ENCODE peak calls at places on chromosomes 4 and X, in nine cellular contexts. Q is breast epithelium, Z is IMR-90, K is ovary, L is heart left ventricle, P is sigmoid colon, O is body of pancreas, I is stomach, V is adrenal gland. X is an unnamed sample.

GRCh38 chr4:158043971-158044618 is 128.7 kb downstream of the GASK1B start:
- DNase-seq in Q (no peak), Z (no peak), I (no peak), L (no peak), O (no peak), V (no peak), K (no peak), P (peak), X (peak)

GRCh38 chrX:18828832-18829404 is 121.5 kb downstream of the PPEF1 start:
- DNase-seq in Z (no peak), P (no peak), I (no peak), O (no peak), Q (no peak), K (no peak), V (no peak), L (no peak), X (no peak)

GRCh38 chrX:18996536-18996935 is 12.6 kb upstream of the PHKA2 start:
- DNase-seq in O (no peak), P (no peak), Q (no peak), L (no peak), K (no peak), Z (no peak), I (no peak), V (no peak), X (no peak)

GRCh38 chr4:6470502-6471302 is 1.7 kb downstream of the PPP2R2C start:
- DNase-seq in Z (peak), Q (peak), P (peak), I (peak), O (peak), K (peak), V (peak), L (peak), X (peak)

GRCh38 chrX:31268359-31268758 is 196.5 kb upstream of the FTHL17 start:
- DNase-seq in Z (peak), Q (no peak), P (no peak), O (no peak), L (no peak), I (no peak), V (no peak), K (no peak), X (no peak)

GRCh38 chrX:64204701-64205440 is 637 bp downstream of the AMER1 start:
- DNase-seq in K (peak), O (peak), V (peak), P (peak), I (peak), Z (peak), L (peak), Q (no peak), X (peak)

GRCh38 chrX:116897526-116897925 is 434.8 kb upstream of the CT83 start:
- DNase-seq in P (no peak), L (no peak), Q (no peak), I (no peak), O (no peak), Z (no peak), K (no peak), V (no peak), X (no peak)

GRCh38 chrX:105460366-105460765 is 239.9 kb upstream of the TEX13A start:
- DNase-seq in P (no peak), O (no peak), I (no peak), L (no peak), Q (no peak), V (no peak), Z (no peak), K (no peak), X (no peak)

GRCh38 chr4:183142566-183143545 is 43.8 kb downstream of the WWC2 start:
- DNase-seq in V (peak), K (no peak), L (peak), O (peak), I (peak), Z (peak), Q (peak), P (peak), X (no peak)

GRCh38 chr4:176584031-176584430 is 208.7 kb downstream of the VEGFC start:
- DNase-seq in P (no peak), V (no peak), Q (no peak), I (no peak), L (no peak), Z (peak), O (no peak), K (no peak), X (no peak)

GRCh38 chr4:145048817-145049216 is 49.2 kb downstream of the ANAPC10 start:
- DNase-seq in L (no peak), Z (no peak), P (no peak), K (no peak), O (no peak), V (no peak), I (no peak), Q (no peak), X (no peak)

GRCh38 chr4:81069706-81070331 is 39.3 kb downstream of the BMP3 start:
- DNase-seq in V (peak), P (peak), I (peak), K (peak), Z (peak), O (peak), Q (no peak), L (peak), X (no peak)

GRCh38 chrX:23012162-23012561 is 12.4 kb downstream of the DDX53 start:
- DNase-seq in V (no peak), I (no peak), Q (no peak), L (no peak), O (no peak), Z (no peak), P (no peak), K (no peak), X (no peak)

GRCh38 chr4:89590102-89590501 is 246.9 kb downstream of the SNCA start:
- DNase-seq in O (no peak), K (no peak), V (no peak), Q (no peak), P (no peak), I (no peak), Z (no peak), L (no peak), X (no peak)

GRCh38 chr4:7971159-7971631 is 31.5 kb upstream of the AFAP1 start:
- DNase-seq in Q (no peak), O (no peak), L (no peak), Z (no peak), I (no peak), V (no peak), P (no peak), K (no peak), X (no peak)

GRCh38 chr4:27716693-27717505 is 856.3 kb downstream of the STIM2 start:
- DNase-seq in I (no peak), L (no peak), P (no peak), V (no peak), K (no peak), Z (no peak), O (no peak), Q (no peak), X (no peak)

GRCh38 chr4:122346036-122346435 is 32.8 kb upstream of the ADAD1 start:
- DNase-seq in O (no peak), K (no peak), L (no peak), I (no peak), V (no peak), P (no peak), Z (peak), Q (no peak), X (no peak)

GRCh38 chr4:17561195-17561909 is 15.6 kb upstream of the LAP3 start:
- DNase-seq in Z (peak), K (no peak), V (no peak), Q (no peak), L (no peak), O (no peak), I (no peak), P (no peak), X (no peak)

GRCh38 chr4:87882321-87882720 is 49.6 kb downstream of the MEPE start:
- DNase-seq in P (no peak), K (no peak), O (no peak), I (no peak), L (no peak), V (no peak), Z (no peak), Q (no peak), X (no peak)

GRCh38 chr4:139282375-139283075 is 2.5 kb upstream of the MGARP start:
- DNase-seq in L (no peak), Z (peak), O (no peak), P (no peak), I (no peak), V (no peak), K (no peak), Q (no peak), X (no peak)

GRCh38 chr4:139281212-139281611 is 1.2 kb upstream of the MGARP start:
- DNase-seq in P (no peak), I (no peak), K (no peak), O (no peak), L (no peak), Z (no peak), Q (no peak), V (no peak), X (no peak)

GRCh38 chr4:139279723-139280620 is at the start of gene MGARP:
- DNase-seq in P (no peak), O (no peak), Z (peak), Q (no peak), I (no peak), L (peak), K (peak), V (peak), X (peak)

GRCh38 chr4:139278450-139278849 is 1.6 kb downstream of the MGARP start:
- DNase-seq in O (no peak), K (peak), Z (peak), I (no peak), P (no peak), V (peak), Q (no peak), L (no peak), X (no peak)

GRCh38 chr4:139278956-139279722 is 886 bp downstream of the MGARP start:
- DNase-seq in Z (peak), Q (no peak), P (no peak), V (peak), O (no peak), K (peak), I (no peak), L (peak), X (peak)
- TF ChIP-seq CTCF in Z (no peak), Q (no peak), P (no peak), V (no peak), O (no peak), K (no peak), I (no peak), L (no peak), X (no peak)

GRCh38 chrX:40816906-40817305 is 81.6 kb upstream of the MED14 start:
- DNase-seq in L (no peak), Q (no peak), P (no peak), I (no peak), Z (no peak), K (no peak), O (no peak), V (no peak), X (no peak)
- H3K27ac ChIP-seq in L (no peak), Q (no peak), P (no peak), I (no peak), Z (no peak), K (no peak), O (no peak), V (no peak), X (no peak)

GRCh38 chrX:103215037-103215767 is at the start of gene BEX4:
- DNase-seq in V (peak), L (peak), Z (peak), I (peak), P (peak), Q (peak), O (peak), K (peak), X (peak)
- TF ChIP-seq POLR2A in V (peak), L (peak), Z (no peak), I (peak), P (peak), Q (peak), O (peak), K (peak), X (no peak)

GRCh38 chr4:76663794-76664193 is 228.8 kb downstream of the SHROOM3 start:
- DNase-seq in P (no peak), Z (no peak), V (no peak), I (peak), O (no peak), L (no peak), K (no peak), Q (no peak), X (no peak)
- TF ChIP-seq CTCF in P (no peak), Z (no peak), V (no peak), I (no peak), O (no peak), L (no peak), K (no peak), Q (no peak), X (no peak)

GRCh38 chr4:1854752-1855151 is 1.2 kb downstream of the LETM1 start:
- DNase-seq in V (no peak), L (no peak), Z (no peak), I (no peak), O (no peak), Q (no peak), P (no peak), K (no peak), X (no peak)
- H3K27ac ChIP-seq in V (no peak), L (peak), Z (no peak), I (peak), O (no peak), Q (no peak), P (no peak), K (no peak), X (no peak)

DNA sequence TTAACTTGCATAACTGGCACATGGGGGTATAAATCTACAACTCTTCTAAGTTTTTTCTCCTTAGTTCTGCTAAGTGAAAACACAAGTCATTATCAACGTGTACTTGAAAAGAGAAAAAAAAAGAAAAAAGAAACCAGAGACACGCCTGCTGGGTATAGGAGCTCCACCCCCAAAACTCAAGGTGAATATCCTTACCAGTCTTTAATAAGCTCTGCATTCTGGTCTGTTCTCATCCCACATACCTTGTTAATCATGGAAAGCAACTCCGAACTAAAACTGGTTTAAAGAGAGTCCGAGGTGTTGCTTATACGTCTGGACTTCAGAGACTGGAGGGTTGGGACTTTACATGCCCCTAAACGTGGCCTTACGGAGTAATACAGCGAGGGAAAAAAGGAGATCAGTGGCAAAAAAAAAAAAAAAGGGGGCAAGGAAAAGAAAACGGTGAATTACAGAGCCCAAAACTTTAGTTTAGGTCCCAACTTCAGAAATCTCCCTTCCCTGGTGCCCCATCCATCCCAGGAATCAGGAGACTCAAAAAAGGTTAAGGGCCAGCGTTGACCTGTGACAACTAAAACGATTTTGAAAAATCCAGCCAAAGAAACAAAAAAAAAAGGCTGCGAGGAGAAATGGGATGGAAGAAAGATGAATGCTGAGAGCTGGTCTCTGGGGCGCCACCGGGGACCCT is 997 bp downstream of the PGRMC2 start:
- DNase-seq in L (no peak), Z (peak), V (no peak), O (peak), I (no peak), P (no peak), Q (no peak), K (no peak), X (no peak)
- TF ChIP-seq POLR2A in L (no peak), Z (peak), V (peak), O (no peak), I (no peak), P (peak), Q (no peak), K (no peak), X (no peak)

X was measured in spleen.